ENCODE peak calls at places on chromosome 17, in six cellular contexts. V is DMS153, Z is T-helper 2 cell, S is upper lobe of right lung, P is IMR-90, R is NCI-H1417. J is an unnamed sample.

GRCh38 chr17:66918896-66919295 is 45.6 kb upstream of the CACNG4 start:
- DNase-seq in V (no peak), Z (no peak), S (peak), P (no peak), R (no peak), J (no peak)

GRCh38 chr17:3843935-3844516 is 2.0 kb downstream of the NCBP3 start:
- DNase-seq in V (no peak), Z (no peak), S (no peak), P (no peak), R (no peak), J (no peak)

GRCh38 chr17:51166987-51167931 is 1.0 kb downstream of the NME2 start:
- DNase-seq in V (no peak), Z (peak), S (peak), P (peak), R (no peak), J (no peak)

GRCh38 chr17:49015924-49016774 is 19.0 kb downstream of the IGF2BP1 start:
- DNase-seq in V (no peak), Z (no peak), S (no peak), P (peak), R (no peak), J (no peak)

GRCh38 chr17:63772801-63773271 is 561 bp downstream of the CCDC47 start:
- DNase-seq in V (no peak), Z (no peak), S (no peak), P (peak), R (peak), J (no peak)

GRCh38 chr17:1413281-1413791 is 13.3 kb upstream of the YWHAE start:
- DNase-seq in V (no peak), Z (no peak), S (peak), P (peak), R (no peak), J (peak)

GRCh38 chr17:18226284-18226945 is 980 bp downstream of the LLGL1 start:
- DNase-seq in V (no peak), Z (no peak), S (no peak), P (peak), R (no peak), J (no peak)

GRCh38 chr17:38734235-38734633 is 4.1 kb downstream of the CISD3 start:
- DNase-seq in V (no peak), Z (no peak), S (no peak), P (no peak), R (no peak), J (no peak)

GRCh38 chr17:13462673-13463124 is 139.0 kb downstream of the HS3ST3A1 start:
- DNase-seq in V (no peak), Z (no peak), S (no peak), P (no peak), R (no peak), J (no peak)

GRCh38 chr17:38761612-38762011 is 9.1 kb downstream of the PSMB3 start:
- DNase-seq in V (no peak), Z (no peak), S (no peak), P (peak), R (no peak), J (no peak)

GRCh38 chr17:796609-797008 is 14.5 kb downstream of the MRM3 start:
- DNase-seq in V (no peak), Z (no peak), S (no peak), P (no peak), R (no peak), J (no peak)

GRCh38 chr17:60577147-60577925 is 22.7 kb upstream of the PPM1D start:
- DNase-seq in V (no peak), Z (no peak), S (no peak), P (peak), R (no peak), J (no peak)

GRCh38 chr17:2547176-2547575 is 35.5 kb upstream of the METTL16 start:
- DNase-seq in V (no peak), Z (no peak), S (no peak), P (peak), R (no peak), J (no peak)

GRCh38 chr17:40582328-40582901 is 17.1 kb upstream of the CCR7 start:
- DNase-seq in V (peak), Z (no peak), S (peak), P (no peak), R (peak), J (peak)

GRCh38 chr17:1645207-1646171 is at the start of gene SCARF1:
- DNase-seq in V (no peak), Z (no peak), S (peak), P (no peak), R (no peak), J (no peak)

J was measured in NCI-H2029.